ENCODE peak calls at places on chromosomes 5 and 9, in four cellular contexts. One of them, this sample, is unnamed.

GRCh38 chr5:56649569-56649968 is 165.8 kb upstream of the MAP3K1 start:
- DNase-seq in GM12878: no peak
- DNase-seq in H1: no peak
- DNase-seq in HepG2: no peak
- DNase-seq in this sample: no peak

GRCh38 chr9:32899181-32899580 is 102.2 kb downstream of the APTX start:
- DNase-seq in GM12878: no peak
- DNase-seq in H1: no peak
- DNase-seq in HepG2: no peak
- DNase-seq in this sample: no peak

GRCh38 chr9:87812375-87813118 is 70.1 kb upstream of the SPATA31E1 start:
- DNase-seq in GM12878: no peak
- DNase-seq in H1: no peak
- DNase-seq in HepG2: peak; percentile 4
- DNase-seq in this sample: no peak

GRCh38 chr5:36374275-36374862 is 72.7 kb upstream of the RANBP3L start:
- DNase-seq in GM12878: no peak
- DNase-seq in H1: no peak
- DNase-seq in HepG2: no peak
- DNase-seq in this sample: no peak

GRCh38 chr5:149510136-149510535 is 41.1 kb downstream of the CSNK1A1 start:
- DNase-seq in GM12878: no peak
- DNase-seq in H1: no peak
- DNase-seq in HepG2: no peak
- DNase-seq in this sample: no peak

GRCh38 chr5:151775025-151775606 is 3.4 kb downstream of the G3BP1 start:
- DNase-seq in GM12878: no peak
- DNase-seq in H1: no peak
- DNase-seq in HepG2: no peak
- DNase-seq in this sample: no peak

GRCh38 chr9:100087218-100087617 is 11.6 kb downstream of the ERP44 start:
- DNase-seq in GM12878: no peak
- DNase-seq in H1: no peak
- DNase-seq in HepG2: no peak
- DNase-seq in this sample: no peak

GRCh38 chr9:111783857-111784256 is 10.9 kb downstream of the SHOC1 start:
- DNase-seq in GM12878: no peak
- DNase-seq in H1: no peak
- DNase-seq in HepG2: no peak
- DNase-seq in this sample: no peak

GRCh38 chr9:3528466-3528865 is 2.7 kb upstream of the RFX3 start:
- DNase-seq in GM12878: peak; percentile 67
- DNase-seq in H1: no peak
- DNase-seq in HepG2: no peak
- DNase-seq in this sample: no peak

GRCh38 chr9:69674741-69675438 is 2.7 kb upstream of the APBA1 start:
- DNase-seq in GM12878: no peak
- DNase-seq in H1: no peak
- DNase-seq in HepG2: no peak
- DNase-seq in this sample: no peak

GRCh38 chr5:54894957-54895815 is 90.2 kb downstream of the ESM1 start:
- DNase-seq in GM12878: no peak
- DNase-seq in H1: no peak
- DNase-seq in HepG2: no peak
- DNase-seq in this sample: no peak

GRCh38 chr9:134046894-134047681 is 20.7 kb downstream of the BRD3 start:
- DNase-seq in GM12878: no peak
- DNase-seq in H1: no peak
- DNase-seq in HepG2: no peak
- DNase-seq in this sample: no peak

GRCh38 chr5:86968311-86968753 is 299.4 kb upstream of the RASA1 start:
- DNase-seq in GM12878: no peak
- DNase-seq in H1: no peak
- DNase-seq in HepG2: peak; percentile 20
- DNase-seq in this sample: no peak

GRCh38 chr5:15243301-15244020 is 256.5 kb upstream of the FBXL7 start:
- DNase-seq in GM12878: no peak
- DNase-seq in H1: no peak
- DNase-seq in HepG2: no peak
- DNase-seq in this sample: no peak

GRCh38 chr5:121870489-121870888 is 18.8 kb downstream of the FTMT start:
- DNase-seq in GM12878: no peak
- DNase-seq in H1: no peak
- DNase-seq in HepG2: no peak
- DNase-seq in this sample: no peak

GRCh38 chr5:3024976-3025375 is 273.5 kb upstream of the IRX2 start:
- DNase-seq in GM12878: no peak
- DNase-seq in H1: peak; percentile 28
- DNase-seq in HepG2: no peak
- DNase-seq in this sample: no peak

GRCh38 chr9:136225748-136226679 is 19.6 kb downstream of the QSOX2 start:
- DNase-seq in GM12878: peak; percentile 31
- DNase-seq in H1: peak; percentile 92
- DNase-seq in HepG2: peak; percentile 44
- DNase-seq in this sample: peak; percentile 92

GRCh38 chr9:81737871-81738507 is 48.6 kb upstream of the TLE1 start:
- DNase-seq in GM12878: no peak
- DNase-seq in H1: no peak
- DNase-seq in HepG2: peak; percentile 6
- DNase-seq in this sample: no peak

GRCh38 chr9:35760651-35761050 is 6.6 kb upstream of the MSMP start:
- DNase-seq in GM12878: no peak
- DNase-seq in H1: no peak
- DNase-seq in HepG2: no peak
- DNase-seq in this sample: no peak

GRCh38 chr5:35233121-35233520 is 2.8 kb upstream of the PRLR start:
- DNase-seq in GM12878: no peak
- DNase-seq in H1: no peak
- DNase-seq in HepG2: no peak
- DNase-seq in this sample: no peak

GRCh38 chr9:81182421-81182820 is 506.9 kb downstream of the TLE1 start:
- DNase-seq in GM12878: no peak
- DNase-seq in H1: no peak
- DNase-seq in HepG2: no peak
- DNase-seq in this sample: no peak

GRCh38 chr5:109105631-109106267 is 304.0 kb downstream of the PJA2 start:
- DNase-seq in GM12878: no peak
- DNase-seq in H1: no peak
- DNase-seq in HepG2: no peak
- DNase-seq in this sample: no peak

GRCh38 chr5:87129051-87129450 is 138.6 kb upstream of the RASA1 start:
- DNase-seq in GM12878: no peak
- DNase-seq in H1: no peak
- DNase-seq in HepG2: no peak
- DNase-seq in this sample: no peak

GRCh38 chr5:141680751-141681201 is 1.3 kb downstream of the ARAP3 start:
- DNase-seq in GM12878: no peak
- DNase-seq in H1: peak; percentile 77
- DNase-seq in HepG2: peak; percentile 7
- DNase-seq in this sample: no peak
- TF ChIP-seq POLR2A in GM12878: no peak
- TF ChIP-seq POLR2A in H1: no peak
- TF ChIP-seq POLR2A in HepG2: no peak
- TF ChIP-seq POLR2A in this sample: no peak

GRCh38 chr5:88870280-88870679 is 12.7 kb downstream of the MEF2C start:
- DNase-seq in GM12878: no peak
- DNase-seq in H1: no peak
- DNase-seq in HepG2: no peak
- DNase-seq in this sample: no peak
- TF ChIP-seq TAF1 in GM12878: no peak
- TF ChIP-seq TAF1 in H1: no peak
- TF ChIP-seq TAF1 in HepG2: no peak
- TF ChIP-seq TAF1 in this sample: no peak

GRCh38 chr5:93580387-93581100 is 475 bp downstream of the NR2F1-AS1 start:
- DNase-seq in GM12878: no peak
- DNase-seq in H1: no peak
- DNase-seq in HepG2: no peak
- DNase-seq in this sample: no peak
- TF ChIP-seq POLR2AphosphoS5 in GM12878: no peak
- TF ChIP-seq POLR2AphosphoS5 in H1: no peak
- TF ChIP-seq POLR2AphosphoS5 in HepG2: no peak
- TF ChIP-seq POLR2AphosphoS5 in this sample: no peak

GRCh38 chr5:43396762-43397304 is 15.4 kb downstream of the CCL28 start:
- DNase-seq in GM12878: peak; percentile 17
- DNase-seq in H1: no peak
- DNase-seq in HepG2: no peak
- DNase-seq in this sample: peak; percentile 67
- TF ChIP-seq POLR2A in GM12878: peak; percentile 68
- TF ChIP-seq POLR2A in H1: no peak
- TF ChIP-seq POLR2A in HepG2: no peak
- TF ChIP-seq POLR2A in this sample: peak; percentile 76

GRCh38 chr5:160567031-160567705 is 145.5 kb downstream of the PTTG1 start:
- DNase-seq in GM12878: no peak
- DNase-seq in H1: no peak
- DNase-seq in HepG2: no peak
- DNase-seq in this sample: no peak
- TF ChIP-seq TAF1 in GM12878: no peak
- TF ChIP-seq TAF1 in H1: no peak
- TF ChIP-seq TAF1 in HepG2: no peak
- TF ChIP-seq TAF1 in this sample: no peak

This sample was measured in GM12892.